ENCODE peak calls at places on chromosomes 13 and 19, in six cellular contexts. Q, G, K, N, L and M are unnamed samples.

GRCh38 chr19:47093254-47093653 is 20.3 kb downstream of the ZC3H4 start:
- DNase-seq in K (no peak), G (no peak), L (no peak), N (no peak), Q (no peak), M (no peak)

GRCh38 chr13:103299079-103299478 is 232.9 kb upstream of the SLC10A2 start:
- DNase-seq in K (peak), Q (no peak), G (no peak), N (no peak), L (no peak), M (no peak)

GRCh38 chr13:34750078-34750703 is 191.9 kb upstream of the NBEA start:
- DNase-seq in G (no peak), L (no peak), N (peak), Q (peak), K (peak), M (no peak)

GRCh38 chr19:47271949-47272348 is 2.7 kb upstream of the INAFM1 start:
- DNase-seq in L (no peak), N (no peak), K (no peak), Q (no peak), G (no peak), M (no peak)

GRCh38 chr13:53198017-53198416 is 169.4 kb downstream of the OLFM4 start:
- DNase-seq in Q (no peak), K (no peak), N (no peak), G (no peak), L (no peak), M (peak)

GRCh38 chr19:10074153-10074552 is 12.0 kb upstream of the SHFL start:
- DNase-seq in L (peak), G (peak), N (no peak), Q (no peak), K (no peak), M (no peak)

GRCh38 chr13:46665630-46666482 is 112.9 kb downstream of the LRCH1 start:
- DNase-seq in Q (no peak), N (no peak), L (no peak), K (peak), G (no peak), M (no peak)

GRCh38 chr19:2171349-2172145 is 7.8 kb downstream of the DOT1L start:
- DNase-seq in K (peak), G (no peak), L (peak), N (peak), Q (peak), M (peak)

GRCh38 chr19:7904074-7905020 is 670 bp downstream of the MAP2K7 start:
- DNase-seq in L (no peak), G (no peak), Q (peak), N (no peak), K (peak), M (peak)

GRCh38 chr13:47519626-47520025 is 481.4 kb downstream of the SUCLA2 start:
- DNase-seq in N (no peak), Q (no peak), L (no peak), K (no peak), G (no peak), M (no peak)